ENCODE peak calls at places on chromosomes 5 and 9, in four cellular contexts. X is HFF-Myc, N is heart left ventricle, C is fibroblast of lung. T is an unnamed sample.

GRCh38 chr9:127970401-127971313 is 10.1 kb downstream of the EEIG1 start:
- DNase-seq in X (no peak), C (no peak), N (no peak), T (no peak)

GRCh38 chr5:150073677-150074076 is 12.7 kb downstream of the CSF1R start:
- DNase-seq in N (no peak), C (no peak), X (no peak), T (no peak)

GRCh38 chr9:106860731-106861584 is 2.0 kb upstream of the ZNF462 start:
- DNase-seq in X (no peak), C (peak; percentile 56), N (no peak), T (no peak)

GRCh38 chr9:751137-752051 is 90.1 kb upstream of the DMRT1 start:
- DNase-seq in N (no peak), C (no peak), X (no peak), T (no peak)

GRCh38 chr5:33423018-33423630 is 17.6 kb upstream of the TARS1 start:
- DNase-seq in X (no peak), N (no peak), C (peak; percentile 78), T (no peak)

GRCh38 chr9:111258209-111258877 is 71.7 kb downstream of the OR2K2 start:
- DNase-seq in C (no peak), N (no peak), X (no peak), T (no peak)

GRCh38 chr9:126336350-126337335 is 10.0 kb downstream of the MVB12B start:
- DNase-seq in N (no peak), C (no peak), X (no peak), T (no peak)

GRCh38 chr9:103245369-103245768 is 250.2 kb downstream of the CYLC2 start:
- DNase-seq in C (no peak), X (no peak), N (no peak), T (no peak)

GRCh38 chr5:54753034-54753433 is 232.4 kb downstream of the ESM1 start:
- DNase-seq in C (peak; percentile 61), N (no peak), X (no peak), T (no peak)

GRCh38 chr5:124315746-124316415 is 430.6 kb downstream of the ZNF608 start:
- DNase-seq in N (no peak), C (peak; percentile 88), X (no peak), T (no peak)

GRCh38 chr9:109315889-109316640 is 4.8 kb downstream of the EPB41L4B start:
- DNase-seq in N (peak; percentile 69), X (no peak), C (peak; percentile 56), T (peak; percentile 61)

GRCh38 chr9:129038109-129038852 is 1.9 kb downstream of the MIGA2 start:
- DNase-seq in X (no peak), N (peak; percentile 71), C (no peak), T (no peak)

GRCh38 chr5:171574374-171574773 is 154.9 kb downstream of the FGF18 start:
- DNase-seq in C (no peak), N (no peak), X (no peak), T (no peak)

GRCh38 chr9:125632321-125633115 is 74.5 kb downstream of the MAPKAP1 start:
- DNase-seq in C (no peak), X (no peak), N (no peak), T (no peak)

GRCh38 chr9:88538311-88539085 is 3.5 kb downstream of the NXNL2 start:
- DNase-seq in C (no peak), X (no peak), N (no peak), T (no peak)

GRCh38 chr5:180618830-180619562 is 27.7 kb upstream of the SCGB3A1 start:
- DNase-seq in C (peak; percentile 46), N (no peak), X (no peak), T (no peak)

GRCh38 chr5:115068239-115069086 is 101.2 kb downstream of the TRIM36 start:
- DNase-seq in C (peak; percentile 24), X (peak; percentile 42), N (no peak), T (no peak)

GRCh38 chr5:166781729-166782128 is 1509.7 kb upstream of the WWC1 start:
- DNase-seq in X (no peak), N (no peak), C (no peak), T (no peak)

GRCh38 chr9:27726244-27727141 is 153.2 kb upstream of the C9orf72 start:
- DNase-seq in C (peak; percentile 73), N (peak; percentile 33), X (peak; percentile 25), T (peak; percentile 18)

GRCh38 chr9:137385061-137385655 is 37.8 kb downstream of the EXD3 start:
- DNase-seq in N (no peak), C (no peak), X (no peak), T (no peak)

GRCh38 chr5:129382921-129383672 is 77.0 kb upstream of the ADAMTS19 start:
- DNase-seq in N (no peak), X (peak; percentile 5), C (peak; percentile 3), T (no peak)

GRCh38 chr5:80103375-80103774 is 68.2 kb downstream of the THBS4 start:
- DNase-seq in C (no peak), X (no peak), N (no peak), T (no peak)

GRCh38 chr5:143004361-143004802 is 234.2 kb downstream of the ARHGAP26 start:
- DNase-seq in C (no peak), N (no peak), X (no peak), T (no peak)

GRCh38 chr9:106670418-106670817 is 192.5 kb upstream of the ZNF462 start:
- DNase-seq in X (no peak), C (no peak), N (no peak), T (no peak)

GRCh38 chr5:62596096-62596495 is 17.5 kb downstream of the LRRC70 start:
- DNase-seq in X (no peak), C (no peak), N (no peak), T (peak; percentile 27)

GRCh38 chr9:20728493-20729220 is 44.6 kb downstream of the FOCAD start:
- DNase-seq in N (no peak), C (peak; percentile 58), X (no peak), T (peak; percentile 7)

GRCh38 chr5:132458651-132459030 is 31.9 kb downstream of the IRF1 start:
- DNase-seq in C (peak; percentile 50), X (no peak), N (no peak), T (no peak)

GRCh38 chr9:76414656-76415055 is 20.4 kb upstream of the RFK start:
- DNase-seq in N (no peak), C (peak; percentile 70), X (peak; percentile 52), T (no peak)

GRCh38 chr5:42950466-42951168 is 89.5 kb downstream of the ANXA2R start:
- DNase-seq in N (peak; percentile 74), X (peak; percentile 99), C (peak; percentile 100), T (peak; percentile 100)

GRCh38 chr9:684950-685340 is 156.6 kb upstream of the DMRT1 start:
- DNase-seq in C (peak; percentile 67), N (no peak), X (peak; percentile 78), T (no peak)

GRCh38 chr9:131618071-131618479 is 72.8 kb downstream of the PRRT1B start:
- DNase-seq in N (peak; percentile 87), C (no peak), X (no peak), T (no peak)

GRCh38 chr5:146825033-146825432 is 53.5 kb downstream of the PPP2R2B start:
- DNase-seq in N (peak; percentile 18), X (no peak), C (peak; percentile 1), T (no peak)

GRCh38 chr5:18197734-18198133 is 563.5 kb downstream of the TAF11L14 start:
- DNase-seq in C (no peak), N (no peak), X (no peak), T (no peak)

GRCh38 chr5:176355400-176356178 is 6.0 kb downstream of the KIAA1191 start:
- DNase-seq in N (no peak), C (no peak), X (no peak), T (no peak)

GRCh38 chr9:100477221-100477620 is 4.3 kb downstream of the TMEFF1 start:
- DNase-seq in X (peak; percentile 25), N (no peak), C (no peak), T (no peak)

GRCh38 chr9:71518045-71518888 is 250.0 kb downstream of the CEMIP2 start:
- DNase-seq in C (peak; percentile 3), X (peak; percentile 5), N (no peak), T (peak; percentile 13)

GRCh38 chr9:73050062-73050814 is 97.4 kb upstream of the ALDH1A1 start:
- DNase-seq in N (no peak), C (peak; percentile 61), X (no peak), T (peak; percentile 88)

GRCh38 chr5:84088996-84089395 is 295.7 kb downstream of the EDIL3 start:
- DNase-seq in C (peak; percentile 65), X (no peak), N (no peak), T (peak; percentile 7)
- TF ChIP-seq CTCF in C (peak; percentile 50), X (peak; percentile 6), N (no peak), T (peak; percentile 49)

GRCh38 chr5:148830220-148830619 is 3.8 kb downstream of the ADRB2 start:
- DNase-seq in N (no peak), C (no peak), X (no peak), T (no peak)

GRCh38 chr5:148827723-148828122 is 1.3 kb downstream of the ADRB2 start:
- DNase-seq in X (no peak), C (no peak), N (no peak), T (no peak)

GRCh38 chr5:148829734-148830133 is 3.3 kb downstream of the ADRB2 start:
- DNase-seq in N (no peak), X (no peak), C (no peak), T (no peak)

GRCh38 chr5:148829248-148829594 is 2.8 kb downstream of the ADRB2 start:
- DNase-seq in X (no peak), C (no peak), N (no peak), T (no peak)

DNA sequence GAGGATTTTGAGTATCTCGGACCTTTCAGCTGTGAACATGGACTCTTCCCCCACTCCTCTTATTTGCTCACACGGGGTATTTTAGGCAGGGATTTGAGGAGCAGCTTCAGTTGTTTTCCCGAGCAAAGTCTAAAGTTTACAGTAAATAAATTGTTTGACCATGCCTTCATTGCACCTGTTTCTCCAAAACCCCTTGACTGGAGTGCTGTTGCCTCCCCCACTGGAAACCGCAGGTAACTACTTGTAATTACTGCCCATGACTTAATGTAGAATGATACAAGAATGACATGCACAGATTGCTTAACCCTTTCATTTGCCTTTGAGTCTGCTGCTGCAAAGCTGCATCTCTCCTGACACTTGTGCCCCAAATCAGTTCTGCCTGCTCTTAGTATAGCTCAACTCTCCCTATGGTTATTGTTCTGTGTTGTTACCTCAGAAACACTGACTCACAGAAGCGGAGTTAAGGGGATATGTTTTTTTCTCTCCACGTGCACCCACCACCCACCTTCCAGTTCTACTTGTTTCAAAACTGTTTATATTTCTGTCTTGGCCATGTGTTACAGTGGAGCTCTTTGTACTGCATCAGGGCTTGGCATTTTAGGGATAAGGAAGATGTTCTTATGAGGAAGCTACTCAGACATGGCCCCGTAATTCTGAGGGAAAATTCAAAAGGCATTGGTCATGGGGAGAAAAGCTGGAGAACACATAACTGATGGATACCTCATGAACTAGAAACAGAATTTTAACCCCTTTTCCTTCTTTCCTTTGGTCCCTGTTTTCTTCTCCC is 2.2 kb downstream of the ADRB2 start:
- DNase-seq in N (no peak), C (no peak), X (no peak), T (no peak)
- TF ChIP-seq CTCF in N (no peak), C (no peak), X (no peak), T (no peak)

GRCh38 chr5:174818430-174818829 is 94.0 kb downstream of the MSX2 start:
- DNase-seq in X (no peak), N (no peak), C (no peak), T (no peak)

GRCh38 chr5:174811438-174811837 is 87.1 kb downstream of the MSX2 start:
- DNase-seq in C (no peak), N (no peak), X (no peak), T (no peak)

GRCh38 chr5:174817610-174818009 is 93.2 kb downstream of the MSX2 start:
- DNase-seq in C (no peak), N (no peak), X (no peak), T (no peak)

GRCh38 chr5:174816858-174817257 is 92.5 kb downstream of the MSX2 start:
- DNase-seq in N (no peak), C (no peak), X (no peak), T (no peak)
- TF ChIP-seq CTCF in N (peak; percentile 35), C (peak; percentile 49), X (peak; percentile 36), T (peak; percentile 35)

GRCh38 chr9:112328545-112328944 is 4.9 kb downstream of the PTBP3 start:
- DNase-seq in C (no peak), N (no peak), X (no peak), T (no peak)
- TF ChIP-seq CTCF in C (no peak), N (no peak), X (no peak), T (no peak)